ENCODE peak calls at places on chromosomes 7 and 10, in ten cellular contexts. One of them, this sample, is unnamed.

GRCh38 chr7:468681-469590 is 50.7 kb downstream of the PDGFA start:
- DNase-seq in ovary: peak; percentile 9
- DNase-seq in sigmoid colon: peak; percentile 65
- DNase-seq in prostate gland: no peak
- DNase-seq in psoas muscle: no peak
- DNase-seq in cardiac muscle cell: no peak
- DNase-seq in lower lobe of right lung: no peak
- DNase-seq in heart right ventricle: no peak
- DNase-seq in naive thymus-derived CD4-positive, alpha-beta T cell: no peak
- DNase-seq in tibial nerve: no peak
- DNase-seq in this sample: peak; percentile 50

GRCh38 chr7:130394421-130395188 is 14.3 kb downstream of the CPA1 start:
- DNase-seq in ovary: no peak
- DNase-seq in sigmoid colon: no peak
- DNase-seq in prostate gland: no peak
- DNase-seq in psoas muscle: no peak
- DNase-seq in cardiac muscle cell: no peak
- DNase-seq in lower lobe of right lung: no peak
- DNase-seq in heart right ventricle: no peak
- DNase-seq in naive thymus-derived CD4-positive, alpha-beta T cell: peak; percentile 34
- DNase-seq in tibial nerve: no peak
- DNase-seq in this sample: no peak

GRCh38 chr7:134553976-134554375 is 5.1 kb downstream of the AKR1B15 start:
- DNase-seq in ovary: no peak
- DNase-seq in sigmoid colon: no peak
- DNase-seq in prostate gland: no peak
- DNase-seq in psoas muscle: no peak
- DNase-seq in cardiac muscle cell: no peak
- DNase-seq in lower lobe of right lung: no peak
- DNase-seq in heart right ventricle: no peak
- DNase-seq in naive thymus-derived CD4-positive, alpha-beta T cell: no peak
- DNase-seq in tibial nerve: no peak
- DNase-seq in this sample: no peak

GRCh38 chr10:114397651-114398145 is 6.6 kb downstream of the AFAP1L2 start:
- DNase-seq in ovary: no peak
- DNase-seq in sigmoid colon: peak; percentile 74
- DNase-seq in prostate gland: no peak
- DNase-seq in psoas muscle: no peak
- DNase-seq in cardiac muscle cell: peak; percentile 76
- DNase-seq in lower lobe of right lung: no peak
- DNase-seq in heart right ventricle: no peak
- DNase-seq in naive thymus-derived CD4-positive, alpha-beta T cell: no peak
- DNase-seq in tibial nerve: no peak
- DNase-seq in this sample: no peak

GRCh38 chr7:67392596-67393438 is 396.2 kb downstream of the TYW1 start:
- DNase-seq in ovary: no peak
- DNase-seq in sigmoid colon: no peak
- DNase-seq in prostate gland: peak; percentile 49
- DNase-seq in psoas muscle: no peak
- DNase-seq in cardiac muscle cell: no peak
- DNase-seq in lower lobe of right lung: no peak
- DNase-seq in heart right ventricle: no peak
- DNase-seq in naive thymus-derived CD4-positive, alpha-beta T cell: no peak
- DNase-seq in tibial nerve: no peak
- DNase-seq in this sample: no peak

GRCh38 chr10:28532223-28532508 is 752 bp upstream of the WAC start:
- DNase-seq in ovary: no peak
- DNase-seq in sigmoid colon: no peak
- DNase-seq in prostate gland: no peak
- DNase-seq in psoas muscle: no peak
- DNase-seq in cardiac muscle cell: no peak
- DNase-seq in lower lobe of right lung: no peak
- DNase-seq in heart right ventricle: no peak
- DNase-seq in naive thymus-derived CD4-positive, alpha-beta T cell: peak; percentile 46
- DNase-seq in tibial nerve: peak; percentile 23
- DNase-seq in this sample: no peak

GRCh38 chr7:23680417-23681405 is 712 bp downstream of the FAM221A start:
- DNase-seq in ovary: peak; percentile 47
- DNase-seq in sigmoid colon: peak; percentile 80
- DNase-seq in prostate gland: peak; percentile 44
- DNase-seq in psoas muscle: peak; percentile 51
- DNase-seq in cardiac muscle cell: peak; percentile 68
- DNase-seq in lower lobe of right lung: peak; percentile 83
- DNase-seq in heart right ventricle: peak; percentile 55
- DNase-seq in naive thymus-derived CD4-positive, alpha-beta T cell: peak; percentile 37
- DNase-seq in tibial nerve: peak; percentile 26
- DNase-seq in this sample: peak; percentile 86

GRCh38 chr7:11831727-11832495 is at the start of gene THSD7A:
- DNase-seq in ovary: peak; percentile 37
- DNase-seq in sigmoid colon: peak; percentile 66
- DNase-seq in prostate gland: no peak
- DNase-seq in psoas muscle: peak; percentile 18
- DNase-seq in cardiac muscle cell: peak; percentile 72
- DNase-seq in lower lobe of right lung: peak; percentile 64
- DNase-seq in heart right ventricle: peak; percentile 48
- DNase-seq in naive thymus-derived CD4-positive, alpha-beta T cell: no peak
- DNase-seq in tibial nerve: no peak
- DNase-seq in this sample: peak; percentile 81

GRCh38 chr10:62831346-62831745 is 15.2 kb upstream of the EGR2 start:
- DNase-seq in ovary: no peak
- DNase-seq in sigmoid colon: no peak
- DNase-seq in prostate gland: no peak
- DNase-seq in psoas muscle: no peak
- DNase-seq in cardiac muscle cell: peak; percentile 89
- DNase-seq in lower lobe of right lung: no peak
- DNase-seq in heart right ventricle: no peak
- DNase-seq in naive thymus-derived CD4-positive, alpha-beta T cell: no peak
- DNase-seq in tibial nerve: no peak
- DNase-seq in this sample: no peak

GRCh38 chr7:1152492-1152891 is 7.5 kb downstream of the ZFAND2A start:
- DNase-seq in ovary: no peak
- DNase-seq in sigmoid colon: no peak
- DNase-seq in prostate gland: no peak
- DNase-seq in psoas muscle: no peak
- DNase-seq in cardiac muscle cell: no peak
- DNase-seq in lower lobe of right lung: peak; percentile 14
- DNase-seq in heart right ventricle: no peak
- DNase-seq in naive thymus-derived CD4-positive, alpha-beta T cell: no peak
- DNase-seq in tibial nerve: no peak
- DNase-seq in this sample: no peak

GRCh38 chr10:76984559-76985443 is 652.8 kb downstream of the KCNMA1 start:
- DNase-seq in ovary: peak; percentile 69
- DNase-seq in sigmoid colon: peak; percentile 87
- DNase-seq in prostate gland: peak; percentile 66
- DNase-seq in psoas muscle: peak; percentile 56
- DNase-seq in cardiac muscle cell: peak; percentile 81
- DNase-seq in lower lobe of right lung: peak; percentile 71
- DNase-seq in heart right ventricle: peak; percentile 58
- DNase-seq in naive thymus-derived CD4-positive, alpha-beta T cell: peak; percentile 22
- DNase-seq in tibial nerve: peak; percentile 51
- DNase-seq in this sample: peak; percentile 81

GRCh38 chr10:6121144-6121543 is 32.3 kb downstream of the RBM17 start:
- DNase-seq in ovary: no peak
- DNase-seq in sigmoid colon: no peak
- DNase-seq in prostate gland: no peak
- DNase-seq in psoas muscle: no peak
- DNase-seq in cardiac muscle cell: no peak
- DNase-seq in lower lobe of right lung: no peak
- DNase-seq in heart right ventricle: no peak
- DNase-seq in naive thymus-derived CD4-positive, alpha-beta T cell: no peak
- DNase-seq in tibial nerve: no peak
- DNase-seq in this sample: no peak

GRCh38 chr7:149109969-149110368 is 16.2 kb downstream of the ZNF425 start:
- DNase-seq in ovary: no peak
- DNase-seq in sigmoid colon: peak; percentile 9
- DNase-seq in prostate gland: no peak
- DNase-seq in psoas muscle: no peak
- DNase-seq in cardiac muscle cell: peak; percentile 6
- DNase-seq in lower lobe of right lung: no peak
- DNase-seq in heart right ventricle: no peak
- DNase-seq in naive thymus-derived CD4-positive, alpha-beta T cell: no peak
- DNase-seq in tibial nerve: no peak
- DNase-seq in this sample: no peak

DNA sequence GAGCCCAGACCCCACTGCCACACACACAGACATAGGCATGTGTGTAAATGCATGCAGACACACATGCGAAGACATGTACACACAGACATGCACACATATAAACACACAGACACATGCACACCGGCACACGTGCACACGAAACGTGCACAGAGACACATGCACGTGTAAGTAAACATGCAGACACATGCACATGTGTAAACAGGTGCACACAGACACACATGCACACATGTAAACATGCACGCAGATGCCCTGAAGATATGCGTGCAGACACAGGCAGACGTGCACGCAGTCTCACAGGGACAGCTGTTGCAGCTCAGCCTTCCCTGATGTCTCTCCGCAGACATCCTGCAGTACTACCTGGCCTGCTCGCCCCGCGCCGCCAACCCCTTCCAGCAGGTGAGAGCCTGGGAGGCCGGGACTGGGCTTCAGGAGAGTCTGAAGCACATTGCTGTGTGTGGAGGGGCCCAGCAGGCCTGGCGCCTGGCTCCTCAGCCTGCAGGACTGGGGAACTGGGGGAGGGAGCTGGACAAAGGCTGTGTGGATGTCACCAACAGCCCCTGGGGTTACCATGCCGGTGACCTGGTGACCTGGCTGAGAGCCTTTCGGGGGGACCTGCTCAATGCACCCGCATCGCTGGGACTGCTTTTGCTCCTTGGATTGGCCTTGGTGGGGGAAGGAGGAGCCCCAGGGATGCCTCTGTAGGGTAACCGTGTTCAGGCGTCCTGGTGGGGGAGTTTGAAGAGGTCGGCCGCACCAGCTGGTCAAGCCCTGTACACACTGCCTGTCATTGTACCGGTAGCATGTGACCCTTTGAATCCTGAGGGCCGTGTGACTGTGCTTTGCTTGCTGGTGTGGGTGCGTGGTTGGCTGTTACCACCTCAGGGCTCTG is 20.3 kb downstream of the TTYH3 start:
- DNase-seq in ovary: no peak
- DNase-seq in sigmoid colon: no peak
- DNase-seq in prostate gland: no peak
- DNase-seq in psoas muscle: no peak
- DNase-seq in cardiac muscle cell: no peak
- DNase-seq in lower lobe of right lung: no peak
- DNase-seq in heart right ventricle: peak; percentile 14
- DNase-seq in naive thymus-derived CD4-positive, alpha-beta T cell: no peak
- DNase-seq in tibial nerve: no peak
- DNase-seq in this sample: no peak
- H3K27ac ChIP-seq in ovary: no peak overlapping the region
- H3K27ac ChIP-seq in sigmoid colon: no peak overlapping the region
- H3K27ac ChIP-seq in prostate gland: no peak overlapping the region
- H3K27ac ChIP-seq in psoas muscle: no peak overlapping the region
- H3K27ac ChIP-seq in cardiac muscle cell: no peak overlapping the region
- H3K27ac ChIP-seq in lower lobe of right lung: no peak overlapping the region
- H3K27ac ChIP-seq in heart right ventricle: no peak overlapping the region
- H3K27ac ChIP-seq in naive thymus-derived CD4-positive, alpha-beta T cell: no peak overlapping the region
- H3K27ac ChIP-seq in tibial nerve: no peak overlapping the region
- H3K27ac ChIP-seq in this sample: no peak overlapping the region

GRCh38 chr10:30228638-30229037 is 120.4 kb downstream of the MTPAP start:
- DNase-seq in ovary: no peak
- DNase-seq in sigmoid colon: no peak
- DNase-seq in prostate gland: no peak
- DNase-seq in psoas muscle: no peak
- DNase-seq in cardiac muscle cell: peak; percentile 4
- DNase-seq in lower lobe of right lung: no peak
- DNase-seq in heart right ventricle: no peak
- DNase-seq in naive thymus-derived CD4-positive, alpha-beta T cell: no peak
- DNase-seq in tibial nerve: no peak
- DNase-seq in this sample: no peak
- H3K27ac ChIP-seq in ovary: no peak overlapping the region
- H3K27ac ChIP-seq in sigmoid colon: no peak overlapping the region
- H3K27ac ChIP-seq in prostate gland: no peak overlapping the region
- H3K27ac ChIP-seq in psoas muscle: no peak overlapping the region
- H3K27ac ChIP-seq in cardiac muscle cell: no peak overlapping the region
- H3K27ac ChIP-seq in lower lobe of right lung: no peak overlapping the region
- H3K27ac ChIP-seq in heart right ventricle: no peak overlapping the region
- H3K27ac ChIP-seq in naive thymus-derived CD4-positive, alpha-beta T cell: no peak overlapping the region
- H3K27ac ChIP-seq in tibial nerve: no peak overlapping the region
- H3K27ac ChIP-seq in this sample: no peak overlapping the region

DNA sequence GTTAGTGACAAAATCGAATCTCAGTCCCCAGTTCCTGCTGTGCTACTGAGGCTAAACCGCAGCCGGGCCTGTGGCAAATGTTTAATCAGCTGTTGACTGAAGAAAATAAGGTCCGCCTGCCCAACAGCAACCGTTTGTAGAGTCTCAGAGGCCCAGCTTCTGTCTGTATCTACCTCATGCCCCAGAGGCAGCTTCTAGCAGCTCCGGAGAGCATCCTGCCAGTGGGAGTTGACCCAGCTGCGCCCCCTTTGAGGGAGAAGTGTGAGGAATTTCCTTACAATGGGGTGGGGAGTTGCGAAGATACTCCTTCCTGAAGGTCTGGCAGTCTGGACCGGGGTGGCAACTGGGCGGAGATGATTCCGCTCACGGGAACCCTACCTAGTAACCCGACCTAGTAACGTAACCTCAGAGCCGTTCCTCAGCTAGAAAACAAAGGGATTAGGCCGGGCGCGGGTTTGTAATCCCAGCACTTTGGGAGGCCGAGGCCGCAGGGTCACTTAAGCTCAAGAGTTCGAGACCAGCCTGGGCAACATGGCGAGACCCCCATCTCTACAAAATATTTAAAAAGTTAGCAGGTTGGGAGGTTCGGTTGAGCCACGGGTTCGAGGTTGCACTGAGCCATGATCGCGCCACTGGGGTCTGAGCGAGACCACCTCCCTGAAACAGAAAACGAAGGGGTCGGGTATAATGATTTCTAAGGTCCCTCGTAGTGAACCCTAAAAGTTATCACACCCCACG is 846 bp upstream of the ZNF775 start:
- DNase-seq in ovary: peak; percentile 73
- DNase-seq in sigmoid colon: peak; percentile 76
- DNase-seq in prostate gland: peak; percentile 59
- DNase-seq in psoas muscle: peak; percentile 44
- DNase-seq in cardiac muscle cell: peak; percentile 86
- DNase-seq in lower lobe of right lung: no peak
- DNase-seq in heart right ventricle: no peak
- DNase-seq in naive thymus-derived CD4-positive, alpha-beta T cell: peak; percentile 22
- DNase-seq in tibial nerve: no peak
- DNase-seq in this sample: peak; percentile 71
- H3K27ac ChIP-seq in ovary: peak overlapping the region; percentile 31
- H3K27ac ChIP-seq in sigmoid colon: peak overlapping the region; percentile 94
- H3K27ac ChIP-seq in prostate gland: peak overlapping the region; percentile 93
- H3K27ac ChIP-seq in psoas muscle: peak overlapping the region; percentile 92
- H3K27ac ChIP-seq in cardiac muscle cell: peak overlapping the region; percentile 89
- H3K27ac ChIP-seq in lower lobe of right lung: peak overlapping the region; percentile 91
- H3K27ac ChIP-seq in heart right ventricle: peak overlapping the region; percentile 92
- H3K27ac ChIP-seq in naive thymus-derived CD4-positive, alpha-beta T cell: peak overlapping the region; percentile 91
- H3K27ac ChIP-seq in tibial nerve: peak overlapping the region; percentile 75
- H3K27ac ChIP-seq in this sample: peak overlapping the region; percentile 92

GRCh38 chr7:115731796-115732471 is 298.6 kb downstream of the TFEC start:
- DNase-seq in ovary: no peak
- DNase-seq in sigmoid colon: no peak
- DNase-seq in prostate gland: no peak
- DNase-seq in psoas muscle: no peak
- DNase-seq in cardiac muscle cell: no peak
- DNase-seq in lower lobe of right lung: no peak
- DNase-seq in heart right ventricle: no peak
- DNase-seq in naive thymus-derived CD4-positive, alpha-beta T cell: no peak
- DNase-seq in tibial nerve: no peak
- DNase-seq in this sample: no peak
- H3K27ac ChIP-seq in ovary: no peak overlapping the region
- H3K27ac ChIP-seq in sigmoid colon: no peak overlapping the region
- H3K27ac ChIP-seq in prostate gland: no peak overlapping the region
- H3K27ac ChIP-seq in psoas muscle: no peak overlapping the region
- H3K27ac ChIP-seq in cardiac muscle cell: no peak overlapping the region
- H3K27ac ChIP-seq in lower lobe of right lung: no peak overlapping the region
- H3K27ac ChIP-seq in heart right ventricle: no peak overlapping the region
- H3K27ac ChIP-seq in naive thymus-derived CD4-positive, alpha-beta T cell: no peak overlapping the region
- H3K27ac ChIP-seq in tibial nerve: no peak overlapping the region
- H3K27ac ChIP-seq in this sample: no peak overlapping the region

GRCh38 chr7:127256326-127256725 is 3.6 kb upstream of the GRM8 start:
- DNase-seq in ovary: no peak
- DNase-seq in sigmoid colon: no peak
- DNase-seq in prostate gland: no peak
- DNase-seq in psoas muscle: no peak
- DNase-seq in cardiac muscle cell: no peak
- DNase-seq in lower lobe of right lung: no peak
- DNase-seq in heart right ventricle: no peak
- DNase-seq in naive thymus-derived CD4-positive, alpha-beta T cell: no peak
- DNase-seq in tibial nerve: no peak
- DNase-seq in this sample: no peak
- H3K27ac ChIP-seq in ovary: no peak overlapping the region
- H3K27ac ChIP-seq in sigmoid colon: no peak overlapping the region
- H3K27ac ChIP-seq in prostate gland: no peak overlapping the region
- H3K27ac ChIP-seq in psoas muscle: no peak overlapping the region
- H3K27ac ChIP-seq in cardiac muscle cell: no peak overlapping the region
- H3K27ac ChIP-seq in lower lobe of right lung: no peak overlapping the region
- H3K27ac ChIP-seq in heart right ventricle: no peak overlapping the region
- H3K27ac ChIP-seq in naive thymus-derived CD4-positive, alpha-beta T cell: no peak overlapping the region
- H3K27ac ChIP-seq in tibial nerve: no peak overlapping the region
- H3K27ac ChIP-seq in this sample: no peak overlapping the region